ENCODE peak calls at places on chromosomes 6 and 20, in five cellular contexts. G, I, W, Z and M are unnamed samples.

GRCh38 chr6:139164001-139164400 is 29.1 kb downstream of the HECA start:
- DNase-seq in Z (no peak), G (no peak), W (no peak), I (no peak), M (no peak)

GRCh38 chr6:72755752-72756151 is 133.9 kb downstream of the KCNQ5 start:
- DNase-seq in G (peak; percentile 20), Z (no peak), I (no peak), W (no peak), M (no peak)

GRCh38 chr6:148616811-148617210 is 130.0 kb upstream of the UST start:
- DNase-seq in W (no peak), G (no peak), Z (no peak), I (no peak), M (no peak)

GRCh38 chr6:170048615-170049256 is 242.1 kb downstream of the DLL1 start:
- DNase-seq in W (no peak), Z (peak; percentile 50), G (no peak), I (peak; percentile 56), M (no peak)

GRCh38 chr20:53079483-53079810 is 107.3 kb downstream of the TSHZ2 start:
- DNase-seq in W (no peak), I (no peak), Z (no peak), G (no peak), M (no peak)

GRCh38 chr6:1396952-1397868 is 7.8 kb downstream of the FOXF2 start:
- DNase-seq in W (peak; percentile 54), G (peak; percentile 75), I (peak; percentile 80), Z (peak; percentile 75), M (peak; percentile 4)

GRCh38 chr20:63833776-63834544 is 2.9 kb upstream of the ZBTB46 start:
- DNase-seq in W (no peak), I (no peak), Z (no peak), G (no peak), M (no peak)

GRCh38 chr6:12110523-12111154 is 98.5 kb downstream of the HIVEP1 start:
- DNase-seq in G (no peak), W (no peak), Z (no peak), I (no peak), M (no peak)

GRCh38 chr6:26249959-26250805 is 114.8 kb upstream of the BTN3A2 start:
- DNase-seq in W (no peak), I (peak; percentile 71), Z (peak; percentile 59), G (peak; percentile 20), M (no peak)

GRCh38 chr6:158654960-158655485 is 5.2 kb downstream of the SYTL3 start:
- DNase-seq in Z (no peak), I (peak; percentile 83), W (no peak), G (no peak), M (no peak)

GRCh38 chr20:20304942-20305341 is 63.0 kb upstream of the INSM1 start:
- DNase-seq in Z (no peak), I (no peak), G (no peak), W (no peak), M (no peak)

GRCh38 chr20:62688083-62688482 is 20.6 kb upstream of the NTSR1 start:
- DNase-seq in W (no peak), Z (no peak), I (no peak), G (no peak), M (no peak)

GRCh38 chr6:168713839-168714238 is 272.9 kb downstream of the SMOC2 start:
- DNase-seq in G (peak; percentile 67), I (peak; percentile 22), W (peak; percentile 49), Z (peak; percentile 59), M (no peak)

GRCh38 chr6:131015630-131016263 is 47.3 kb downstream of the EPB41L2 start:
- DNase-seq in I (peak; percentile 78), W (no peak), Z (no peak), G (no peak), M (no peak)

GRCh38 chr20:34037767-34038166 is 44.1 kb downstream of the RALY start:
- DNase-seq in I (peak; percentile 85), W (no peak), G (no peak), Z (no peak), M (no peak)

GRCh38 chr20:22106308-22106938 is 401.0 kb downstream of the PAX1 start:
- DNase-seq in Z (no peak), I (no peak), G (no peak), W (no peak), M (no peak)

GRCh38 chr20:61683721-61684120 is 382.0 kb downstream of the TAF4 start:
- DNase-seq in Z (no peak), W (no peak), I (no peak), G (no peak), M (no peak)

GRCh38 chr20:14051454-14051853 is 56.1 kb downstream of the MACROD2 start:
- DNase-seq in W (no peak), Z (no peak), G (no peak), I (no peak), M (no peak)

DNA sequence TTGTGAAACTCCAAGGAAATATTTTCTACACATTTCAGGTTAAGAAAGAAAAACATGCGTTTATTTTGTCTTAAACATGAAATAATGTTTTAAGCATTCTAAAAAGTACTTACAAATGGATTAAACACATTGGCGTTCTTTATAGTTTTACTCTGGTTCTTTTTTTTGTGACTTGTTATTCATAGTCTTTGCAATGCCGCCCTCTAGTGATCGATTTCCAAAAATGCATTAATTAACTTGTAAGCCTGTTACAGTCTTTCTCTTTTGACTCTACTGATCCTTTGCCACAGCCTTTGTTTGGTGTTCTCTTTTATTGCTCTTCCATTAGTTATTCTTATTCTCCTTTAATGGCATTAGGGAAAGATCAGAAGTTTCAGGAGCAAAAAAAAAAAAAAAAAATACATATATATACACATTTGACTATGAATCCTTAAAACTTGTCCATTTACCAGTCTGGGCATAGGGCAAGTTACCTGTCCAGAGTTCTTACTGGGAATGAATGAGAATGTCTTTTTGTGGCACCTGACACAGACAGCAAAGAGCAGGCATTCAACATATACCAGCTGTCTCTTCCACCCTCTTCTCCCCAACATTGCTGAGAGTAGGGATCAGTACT is 59.9 kb downstream of the MACROD2 start:
- DNase-seq in W (peak; percentile 48), Z (no peak), I (peak; percentile 78), G (no peak), M (peak; percentile 14)
- TF ChIP-seq CTCF in W (peak; percentile 45), Z (no peak), I (peak; percentile 55), G (peak; percentile 62), M (peak; percentile 50)

GRCh38 chr20:3277686-3278465 is 38.9 kb upstream of the SLC4A11 start:
- DNase-seq in W (no peak), Z (no peak), I (no peak), G (no peak), M (no peak)

GRCh38 chr20:3283222-3283820 is 44.3 kb upstream of the SLC4A11 start:
- DNase-seq in W (no peak), G (no peak), I (no peak), Z (no peak), M (no peak)

GRCh38 chr20:3281437-3281836 is 42.4 kb upstream of the SLC4A11 start:
- DNase-seq in Z (no peak), I (no peak), G (no peak), W (no peak), M (no peak)

DNA sequence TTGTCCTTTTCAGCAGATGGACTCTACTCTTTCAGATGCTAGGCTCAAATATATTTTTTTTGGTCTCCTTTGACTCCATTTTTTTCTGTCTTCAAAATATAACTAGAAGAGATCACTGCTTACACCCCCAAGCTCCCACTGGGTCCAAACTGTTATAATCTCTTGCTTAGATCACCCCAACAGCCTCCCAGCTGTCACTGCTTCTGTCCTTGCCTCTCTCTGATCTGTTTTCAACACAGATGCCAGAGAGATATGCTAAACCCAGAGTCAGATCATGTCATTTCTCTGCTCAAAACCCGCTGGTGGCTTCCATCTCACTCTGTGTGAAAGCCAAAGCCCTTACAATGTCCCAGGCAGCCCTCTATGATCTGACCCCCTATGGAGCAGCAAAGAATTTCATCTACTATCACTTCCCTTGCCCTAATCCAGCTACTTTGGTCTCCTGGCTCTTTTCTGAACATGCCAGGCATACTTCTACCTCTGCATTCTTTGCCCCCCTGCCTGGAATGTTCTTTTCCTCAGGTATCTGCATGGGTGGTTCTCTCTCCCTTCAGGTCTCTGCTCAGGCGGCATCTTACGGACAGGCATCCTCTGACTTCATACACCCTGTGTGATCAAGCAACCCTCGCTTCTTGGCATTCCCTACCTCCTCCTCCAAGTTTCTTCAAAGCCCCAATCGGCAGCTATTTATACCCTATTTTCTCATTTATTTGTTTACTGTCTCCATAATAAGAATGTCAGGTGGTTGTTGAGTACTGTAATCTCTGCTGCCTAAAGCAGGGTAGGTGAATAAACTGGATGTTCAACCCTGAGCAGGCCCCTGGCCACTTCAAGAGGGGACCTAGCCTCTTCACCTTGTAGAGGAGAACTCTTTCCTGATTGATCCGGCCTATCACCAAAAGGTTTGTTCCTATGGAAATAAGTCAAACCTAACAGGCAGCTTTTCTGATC is 43.6 kb upstream of the SLC4A11 start:
- DNase-seq in Z (no peak), I (no peak), W (no peak), G (no peak), M (no peak)
- H3K36me3 ChIP-seq in Z (peaks cover 89% of the 10 kb centered on the region), I (peaks cover 23% of the 10 kb centered on the region), W (peaks cover 3% of the 10 kb centered on the region), G (no peaks in the 10 kb centered on the region), M (peaks cover 3% of the 10 kb centered on the region)

GRCh38 chr20:38393259-38393658 is 41.9 kb downstream of the SNHG17 start:
- DNase-seq in I (no peak), G (no peak), Z (no peak), W (no peak), M (no peak)

GRCh38 chr20:38386852-38387251 is 40.6 kb downstream of the LBP start:
- DNase-seq in G (no peak), W (no peak), Z (no peak), I (no peak), M (no peak)

GRCh38 chr20:38387953-38388352 is 41.7 kb downstream of the LBP start:
- DNase-seq in W (no peak), Z (no peak), I (no peak), G (no peak), M (no peak)

GRCh38 chr20:38395165-38395564 is 40.0 kb downstream of the SNHG17 start:
- DNase-seq in G (no peak), Z (no peak), I (peak; percentile 58), W (no peak), M (no peak)

GRCh38 chr20:38392356-38392755 is 42.8 kb downstream of the SNHG17 start:
- DNase-seq in G (no peak), I (no peak), Z (no peak), W (peak; percentile 19), M (no peak)
- TF ChIP-seq CTCF in G (no peak), I (no peak), Z (no peak), W (no peak), M (no peak)

DNA sequence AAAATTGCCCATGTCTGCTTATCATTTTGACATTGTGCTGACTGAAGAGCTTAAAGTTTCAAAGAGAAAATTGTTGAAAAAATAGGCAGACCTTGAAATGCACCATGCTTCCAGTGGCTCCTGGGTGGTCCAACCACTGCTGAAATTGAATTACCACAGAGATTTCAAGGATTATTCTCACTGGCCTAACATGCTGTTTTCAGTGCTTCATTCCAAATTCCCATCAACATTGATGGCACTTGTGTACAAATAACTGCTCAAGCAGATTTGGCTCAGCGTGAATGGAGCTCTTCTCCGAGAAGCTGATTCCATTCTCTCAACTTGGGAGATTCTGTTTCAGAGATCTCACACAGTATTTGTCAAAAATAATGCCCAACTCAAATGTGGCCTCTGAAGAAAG is 75.5 kb downstream of the LAMA4 start:
- DNase-seq in Z (no peak), I (no peak), W (no peak), G (no peak), M (no peak)
- H3K36me3 ChIP-seq in Z (peaks cover 30% of the 10 kb centered on the region), I (peaks cover 47% of the 10 kb centered on the region), W (no peaks in the 10 kb centered on the region), G (no peaks in the 10 kb centered on the region), M (no peaks in the 10 kb centered on the region)